ENCODE peak calls at places on chromosomes 2 and 18, in eight cellular contexts. One of them, this sample, is unnamed.
A peak's percentile ranks its signal among the peaks of the same experiment; 100 is the strongest.

GRCh38 chr18:65439184-65439583 is 311.6 kb upstream of the CDH7 start:
- DNase-seq in lower lobe of right lung: no peak
- DNase-seq in CD8-positive, alpha-beta T cell: no peak
- DNase-seq in left ventricle myocardium inferior: no peak
- DNase-seq in mucosa of descending colon: no peak
- DNase-seq in AG09309: no peak
- DNase-seq in stomach: no peak
- DNase-seq in GM23248: no peak
- DNase-seq in this sample: no peak

GRCh38 chr2:105057005-105057404 is 19.1 kb downstream of the MRPS9 start:
- DNase-seq in lower lobe of right lung: no peak
- DNase-seq in CD8-positive, alpha-beta T cell: no peak
- DNase-seq in left ventricle myocardium inferior: no peak
- DNase-seq in mucosa of descending colon: no peak
- DNase-seq in AG09309: no peak
- DNase-seq in stomach: no peak
- DNase-seq in GM23248: no peak
- DNase-seq in this sample: no peak

GRCh38 chr18:12944724-12945123 is 3.1 kb upstream of the SEH1L start:
- DNase-seq in lower lobe of right lung: no peak
- DNase-seq in CD8-positive, alpha-beta T cell: no peak
- DNase-seq in left ventricle myocardium inferior: peak; percentile 53
- DNase-seq in mucosa of descending colon: no peak
- DNase-seq in AG09309: no peak
- DNase-seq in stomach: peak; percentile 81
- DNase-seq in GM23248: peak; percentile 43
- DNase-seq in this sample: no peak

GRCh38 chr2:100786297-100786658 is 33.7 kb upstream of the NPAS2 start:
- DNase-seq in lower lobe of right lung: peak; percentile 58
- DNase-seq in CD8-positive, alpha-beta T cell: no peak
- DNase-seq in left ventricle myocardium inferior: peak; percentile 39
- DNase-seq in mucosa of descending colon: no peak
- DNase-seq in AG09309: peak; percentile 80
- DNase-seq in stomach: peak; percentile 40
- DNase-seq in GM23248: peak; percentile 89
- DNase-seq in this sample: peak; percentile 86

GRCh38 chr18:50494569-50494968 is 65.3 kb upstream of the MAPK4 start:
- DNase-seq in lower lobe of right lung: no peak
- DNase-seq in CD8-positive, alpha-beta T cell: no peak
- DNase-seq in left ventricle myocardium inferior: no peak
- DNase-seq in mucosa of descending colon: no peak
- DNase-seq in AG09309: no peak
- DNase-seq in stomach: no peak
- DNase-seq in GM23248: no peak
- DNase-seq in this sample: no peak

GRCh38 chr18:75530548-75531211 is 103.2 kb upstream of the SMIM21 start:
- DNase-seq in lower lobe of right lung: no peak
- DNase-seq in CD8-positive, alpha-beta T cell: no peak
- DNase-seq in left ventricle myocardium inferior: peak; percentile 66
- DNase-seq in mucosa of descending colon: no peak
- DNase-seq in AG09309: no peak
- DNase-seq in stomach: no peak
- DNase-seq in GM23248: peak; percentile 42
- DNase-seq in this sample: no peak

GRCh38 chr18:42446195-42446594 is 491.2 kb downstream of the PIK3C3 start:
- DNase-seq in lower lobe of right lung: no peak
- DNase-seq in CD8-positive, alpha-beta T cell: no peak
- DNase-seq in left ventricle myocardium inferior: no peak
- DNase-seq in mucosa of descending colon: no peak
- DNase-seq in AG09309: no peak
- DNase-seq in stomach: no peak
- DNase-seq in GM23248: peak; percentile 69
- DNase-seq in this sample: peak; percentile 99

GRCh38 chr2:42095923-42096408 is 48.1 kb downstream of the PKDCC start:
- DNase-seq in lower lobe of right lung: peak; percentile 82
- DNase-seq in CD8-positive, alpha-beta T cell: peak; percentile 71
- DNase-seq in left ventricle myocardium inferior: peak; percentile 70
- DNase-seq in mucosa of descending colon: no peak
- DNase-seq in AG09309: no peak
- DNase-seq in stomach: peak; percentile 90
- DNase-seq in GM23248: peak; percentile 84
- DNase-seq in this sample: no peak

GRCh38 chr18:76668546-76668945 is 153.8 kb upstream of the ZNF236 start:
- DNase-seq in lower lobe of right lung: no peak
- DNase-seq in CD8-positive, alpha-beta T cell: no peak
- DNase-seq in left ventricle myocardium inferior: no peak
- DNase-seq in mucosa of descending colon: no peak
- DNase-seq in AG09309: no peak
- DNase-seq in stomach: no peak
- DNase-seq in GM23248: no peak
- DNase-seq in this sample: no peak

GRCh38 chr18:35128675-35129074 is 87.5 kb downstream of the MAPRE2 start:
- DNase-seq in lower lobe of right lung: no peak
- DNase-seq in CD8-positive, alpha-beta T cell: no peak
- DNase-seq in left ventricle myocardium inferior: no peak
- DNase-seq in mucosa of descending colon: no peak
- DNase-seq in AG09309: no peak
- DNase-seq in stomach: no peak
- DNase-seq in GM23248: no peak
- DNase-seq in this sample: no peak

GRCh38 chr2:236178921-236179652 is 10.9 kb upstream of the GBX2 start:
- DNase-seq in lower lobe of right lung: no peak
- DNase-seq in CD8-positive, alpha-beta T cell: no peak
- DNase-seq in left ventricle myocardium inferior: no peak
- DNase-seq in mucosa of descending colon: no peak
- DNase-seq in AG09309: no peak
- DNase-seq in stomach: no peak
- DNase-seq in GM23248: peak; percentile 57
- DNase-seq in this sample: no peak

GRCh38 chr2:62760555-62760954 is 55.0 kb downstream of the EHBP1 start:
- DNase-seq in lower lobe of right lung: no peak
- DNase-seq in CD8-positive, alpha-beta T cell: no peak
- DNase-seq in left ventricle myocardium inferior: no peak
- DNase-seq in mucosa of descending colon: no peak
- DNase-seq in AG09309: no peak
- DNase-seq in stomach: no peak
- DNase-seq in GM23248: peak; percentile 70
- DNase-seq in this sample: no peak

GRCh38 chr2:3319134-3319533 is 58.5 kb downstream of the EIPR1 start:
- DNase-seq in lower lobe of right lung: peak; percentile 28
- DNase-seq in CD8-positive, alpha-beta T cell: no peak
- DNase-seq in left ventricle myocardium inferior: no peak
- DNase-seq in mucosa of descending colon: no peak
- DNase-seq in AG09309: no peak
- DNase-seq in stomach: no peak
- DNase-seq in GM23248: no peak
- DNase-seq in this sample: no peak

GRCh38 chr2:240348522-240348921 is 86.9 kb upstream of the GPC1 start:
- DNase-seq in lower lobe of right lung: no peak
- DNase-seq in CD8-positive, alpha-beta T cell: no peak
- DNase-seq in left ventricle myocardium inferior: no peak
- DNase-seq in mucosa of descending colon: peak; percentile 38
- DNase-seq in AG09309: no peak
- DNase-seq in stomach: no peak
- DNase-seq in GM23248: peak; percentile 36
- DNase-seq in this sample: no peak

GRCh38 chr2:37837576-37838335 is 87.3 kb upstream of the RMDN2 start:
- DNase-seq in lower lobe of right lung: no peak
- DNase-seq in CD8-positive, alpha-beta T cell: no peak
- DNase-seq in left ventricle myocardium inferior: peak; percentile 32
- DNase-seq in mucosa of descending colon: no peak
- DNase-seq in AG09309: no peak
- DNase-seq in stomach: no peak
- DNase-seq in GM23248: no peak
- DNase-seq in this sample: no peak

GRCh38 chr2:232438951-232439757 is 16.8 kb upstream of the ALPI start:
- DNase-seq in lower lobe of right lung: peak; percentile 48
- DNase-seq in CD8-positive, alpha-beta T cell: peak; percentile 24
- DNase-seq in left ventricle myocardium inferior: no peak
- DNase-seq in mucosa of descending colon: no peak
- DNase-seq in AG09309: no peak
- DNase-seq in stomach: peak; percentile 50
- DNase-seq in GM23248: no peak
- DNase-seq in this sample: no peak

GRCh38 chr2:191946471-191947182 is 99.7 kb upstream of the CAVIN2 start:
- DNase-seq in lower lobe of right lung: no peak
- DNase-seq in CD8-positive, alpha-beta T cell: no peak
- DNase-seq in left ventricle myocardium inferior: no peak
- DNase-seq in mucosa of descending colon: no peak
- DNase-seq in AG09309: no peak
- DNase-seq in stomach: no peak
- DNase-seq in GM23248: no peak
- DNase-seq in this sample: no peak

DNA sequence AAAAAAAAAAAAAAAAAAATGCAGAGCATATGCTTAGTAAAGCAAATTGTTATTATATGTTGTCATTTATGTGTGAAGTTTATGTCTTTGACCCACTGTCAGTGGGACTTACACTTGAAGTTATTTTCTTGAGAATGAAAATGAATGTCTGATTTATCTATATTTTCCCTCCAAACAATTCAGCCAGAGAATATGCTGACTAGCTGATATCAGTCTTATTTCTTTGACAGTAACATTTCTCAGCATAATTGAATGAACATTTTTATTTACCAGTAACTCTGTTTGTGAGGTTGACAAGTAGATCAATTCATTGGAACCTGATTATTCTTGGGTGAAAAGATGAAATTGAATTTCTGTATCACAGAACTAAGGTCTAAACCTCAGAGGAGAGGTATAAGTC is 40.0 kb upstream of the VPS54 start:
- DNase-seq in lower lobe of right lung: no peak
- DNase-seq in CD8-positive, alpha-beta T cell: no peak
- DNase-seq in left ventricle myocardium inferior: no peak
- DNase-seq in mucosa of descending colon: no peak
- DNase-seq in AG09309: no peak
- DNase-seq in stomach: no peak
- DNase-seq in GM23248: no peak
- DNase-seq in this sample: no peak
- H3K4me3 ChIP-seq in lower lobe of right lung: no peak overlapping the region
- H3K4me3 ChIP-seq in CD8-positive, alpha-beta T cell: no peak overlapping the region
- H3K4me3 ChIP-seq in left ventricle myocardium inferior: no peak overlapping the region
- H3K4me3 ChIP-seq in mucosa of descending colon: no peak overlapping the region
- H3K4me3 ChIP-seq in AG09309: no peak overlapping the region
- H3K4me3 ChIP-seq in stomach: no peak overlapping the region
- H3K4me3 ChIP-seq in GM23248: no peak overlapping the region
- H3K4me3 ChIP-seq in this sample: no peak overlapping the region

GRCh38 chr18:10530852-10531251 is 5.0 kb downstream of the NAPG start:
- DNase-seq in lower lobe of right lung: no peak
- DNase-seq in CD8-positive, alpha-beta T cell: no peak
- DNase-seq in left ventricle myocardium inferior: no peak
- DNase-seq in mucosa of descending colon: no peak
- DNase-seq in AG09309: no peak
- DNase-seq in stomach: no peak
- DNase-seq in GM23248: peak; percentile 33
- DNase-seq in this sample: no peak
- H3K4me3 ChIP-seq in lower lobe of right lung: no peak overlapping the region
- H3K4me3 ChIP-seq in CD8-positive, alpha-beta T cell: no peak overlapping the region
- H3K4me3 ChIP-seq in left ventricle myocardium inferior: no peak overlapping the region
- H3K4me3 ChIP-seq in mucosa of descending colon: no peak overlapping the region
- H3K4me3 ChIP-seq in AG09309: no peak overlapping the region
- H3K4me3 ChIP-seq in stomach: no peak overlapping the region
- H3K4me3 ChIP-seq in GM23248: no peak overlapping the region
- H3K4me3 ChIP-seq in this sample: no peak overlapping the region

DNA sequence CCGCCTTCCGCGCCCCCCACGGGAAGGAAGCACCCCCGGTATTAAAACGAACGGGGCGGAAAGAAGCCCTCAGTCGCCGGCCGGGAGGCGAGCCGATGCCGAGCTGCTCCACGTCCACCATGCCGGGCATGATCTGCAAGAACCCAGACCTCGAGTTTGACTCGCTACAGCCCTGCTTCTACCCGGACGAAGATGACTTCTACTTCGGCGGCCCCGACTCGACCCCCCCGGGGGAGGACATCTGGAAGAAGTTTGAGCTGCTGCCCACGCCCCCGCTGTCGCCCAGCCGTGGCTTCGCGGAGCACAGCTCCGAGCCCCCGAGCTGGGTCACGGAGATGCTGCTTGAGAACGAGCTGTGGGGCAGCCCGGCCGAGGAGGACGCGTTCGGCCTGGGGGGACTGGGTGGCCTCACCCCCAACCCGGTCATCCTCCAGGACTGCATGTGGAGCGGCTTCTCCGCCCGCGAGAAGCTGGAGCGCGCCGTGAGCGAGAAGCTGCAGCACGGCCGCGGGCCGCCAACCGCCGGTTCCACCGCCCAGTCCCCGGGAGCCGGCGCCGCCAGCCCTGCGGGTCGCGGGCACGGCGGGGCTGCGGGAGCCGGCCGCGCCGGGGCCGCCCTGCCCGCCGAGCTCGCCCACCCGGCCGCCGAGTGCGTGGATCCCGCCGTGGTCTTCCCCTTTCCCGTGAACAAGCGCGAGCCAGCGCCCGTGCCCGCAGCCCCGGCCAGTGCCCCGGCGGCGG is 1.8 kb downstream of the MYCN start:
- DNase-seq in lower lobe of right lung: no peak
- DNase-seq in CD8-positive, alpha-beta T cell: no peak
- DNase-seq in left ventricle myocardium inferior: no peak
- DNase-seq in mucosa of descending colon: no peak
- DNase-seq in AG09309: no peak
- DNase-seq in stomach: peak; percentile 36
- DNase-seq in GM23248: peak; percentile 34
- DNase-seq in this sample: no peak
- H3K4me3 ChIP-seq in lower lobe of right lung: peak overlapping the region; percentile 57
- H3K4me3 ChIP-seq in CD8-positive, alpha-beta T cell: peak overlapping the region; percentile 60
- H3K4me3 ChIP-seq in left ventricle myocardium inferior: peak overlapping the region; percentile 73
- H3K4me3 ChIP-seq in mucosa of descending colon: no peak overlapping the region
- H3K4me3 ChIP-seq in AG09309: no peak overlapping the region
- H3K4me3 ChIP-seq in stomach: peak overlapping the region; percentile 61
- H3K4me3 ChIP-seq in GM23248: peak overlapping the region; percentile 45
- H3K4me3 ChIP-seq in this sample: peak overlapping the region; percentile 39

GRCh38 chr2:118190365-118190916 is 102.2 kb downstream of the INSIG2 start:
- DNase-seq in lower lobe of right lung: no peak
- DNase-seq in CD8-positive, alpha-beta T cell: no peak
- DNase-seq in left ventricle myocardium inferior: no peak
- DNase-seq in mucosa of descending colon: no peak
- DNase-seq in AG09309: no peak
- DNase-seq in stomach: no peak
- DNase-seq in GM23248: peak; percentile 30
- DNase-seq in this sample: no peak

GRCh38 chr2:118185210-118186109 is 97.2 kb downstream of the INSIG2 start:
- DNase-seq in lower lobe of right lung: peak; percentile 80
- DNase-seq in CD8-positive, alpha-beta T cell: peak; percentile 34
- DNase-seq in left ventricle myocardium inferior: peak; percentile 56
- DNase-seq in mucosa of descending colon: peak; percentile 69
- DNase-seq in AG09309: no peak
- DNase-seq in stomach: peak; percentile 63
- DNase-seq in GM23248: peak; percentile 73
- DNase-seq in this sample: no peak

GRCh38 chr2:118186110-118186857 is 98.0 kb downstream of the INSIG2 start:
- DNase-seq in lower lobe of right lung: peak; percentile 90
- DNase-seq in CD8-positive, alpha-beta T cell: peak; percentile 78
- DNase-seq in left ventricle myocardium inferior: peak; percentile 87
- DNase-seq in mucosa of descending colon: peak; percentile 87
- DNase-seq in AG09309: peak; percentile 60
- DNase-seq in stomach: peak; percentile 88
- DNase-seq in GM23248: peak; percentile 92
- DNase-seq in this sample: peak; percentile 18

DNA sequence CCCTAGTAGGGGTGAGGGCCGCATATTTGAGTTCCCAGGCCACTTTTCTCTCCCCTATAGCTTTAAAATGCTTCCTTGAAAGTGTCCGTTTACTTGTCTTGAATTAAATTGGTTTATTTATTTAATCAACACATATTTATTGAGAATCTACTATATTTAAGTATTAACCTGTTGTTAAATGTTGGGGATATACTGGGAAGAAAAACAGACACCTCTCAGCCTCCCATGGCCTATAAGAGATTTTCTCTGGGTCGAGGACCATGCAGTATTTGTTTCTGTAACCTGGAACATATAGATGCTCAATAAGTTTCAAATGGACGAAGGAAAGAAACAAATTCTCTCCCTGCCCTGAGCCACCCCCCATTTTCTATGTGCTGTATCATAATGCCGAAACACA is 98.6 kb downstream of the INSIG2 start:
- DNase-seq in lower lobe of right lung: no peak
- DNase-seq in CD8-positive, alpha-beta T cell: no peak
- DNase-seq in left ventricle myocardium inferior: no peak
- DNase-seq in mucosa of descending colon: no peak
- DNase-seq in AG09309: no peak
- DNase-seq in stomach: no peak
- DNase-seq in GM23248: no peak
- DNase-seq in this sample: no peak
- H3K4me3 ChIP-seq in lower lobe of right lung: peak overlapping the region; percentile 79
- H3K4me3 ChIP-seq in CD8-positive, alpha-beta T cell: peak overlapping the region; percentile 93
- H3K4me3 ChIP-seq in left ventricle myocardium inferior: peak overlapping the region; percentile 71
- H3K4me3 ChIP-seq in mucosa of descending colon: no peak overlapping the region
- H3K4me3 ChIP-seq in AG09309: peak overlapping the region; percentile 50
- H3K4me3 ChIP-seq in stomach: peak overlapping the region; percentile 55
- H3K4me3 ChIP-seq in GM23248: peak overlapping the region; percentile 79
- H3K4me3 ChIP-seq in this sample: peak overlapping the region; percentile 69